ENCODE peak calls at places on chromosomes 2 and 18, in four cellular contexts. H, X, A and J are unnamed samples.

GRCh38 chr2:36367497-36368353 is 12.1 kb downstream of the CRIM1 start:
- DNase-seq in H (no peak), X (no peak), A (no peak), J (no peak)

GRCh38 chr2:69704446-69704845 is 37.5 kb upstream of the ANXA4 start:
- DNase-seq in H (no peak), X (no peak), A (no peak), J (no peak)

GRCh38 chr2:88753833-88754584 is 62.5 kb downstream of the RPIA start:
- DNase-seq in H (no peak), X (no peak), A (no peak), J (no peak)

GRCh38 chr2:562391-563364 is 114.5 kb downstream of the TMEM18 start:
- DNase-seq in H (no peak), X (no peak), A (no peak), J (no peak)

GRCh38 chr2:3553946-3554345 is 4.2 kb downstream of the RNASEH1 start:
- DNase-seq in H (no peak), X (no peak), A (no peak), J (no peak)

GRCh38 chr2:10911291-10912075 is at the start of gene KCNF1:
- DNase-seq in H (peak), X (peak), A (no peak), J (no peak)

GRCh38 chr2:132252191-132252893 is 90.6 kb upstream of the ANKRD30BL start:
- DNase-seq in H (no peak), X (no peak), A (no peak), J (no peak)

GRCh38 chr18:13217971-13218375 is 587 bp upstream of the LDLRAD4 start:
- DNase-seq in H (peak), X (no peak), A (no peak), J (no peak)

GRCh38 chr2:64348386-64349142 is 105.4 kb upstream of the LGALSL start:
- DNase-seq in H (no peak), X (no peak), A (no peak), J (no peak)

GRCh38 chr2:111685342-111685741 is 198.7 kb downstream of the ANAPC1 start:
- DNase-seq in H (no peak), X (no peak), A (no peak), J (no peak)

GRCh38 chr2:231110551-231110950 is 14.3 kb downstream of the HTR2B start:
- DNase-seq in H (no peak), X (no peak), A (no peak), J (no peak)

GRCh38 chr18:62018034-62018760 is 125.4 kb upstream of the RNF152 start:
- DNase-seq in H (peak), X (no peak), A (no peak), J (no peak)

GRCh38 chr2:170739048-170739447 is 23.9 kb downstream of the SP5 start:
- DNase-seq in H (no peak), X (peak), A (no peak), J (peak)

GRCh38 chr2:148026573-148026972 is 5.7 kb downstream of the MBD5 start:
- DNase-seq in H (no peak), X (no peak), A (no peak), J (no peak)